ENCODE peak calls at places on chromosome 19, in eight cellular contexts. One of them, this sample, is unnamed.

GRCh38 chr19:5971714-5972354 is 6.1 kb downstream of the RANBP3 start:
- DNase-seq in IMR-90: no peak
- DNase-seq in GM12864: no peak
- DNase-seq in astrocyte: no peak
- DNase-seq in kidney: no peak
- DNase-seq in heart right ventricle: no peak
- DNase-seq in cardiac fibroblast: no peak
- DNase-seq in WTC11: no peak
- DNase-seq in this sample: no peak

GRCh38 chr19:56718231-56718630 is 46.7 kb upstream of the ZNF835 start:
- DNase-seq in IMR-90: no peak
- DNase-seq in GM12864: no peak
- DNase-seq in astrocyte: no peak
- DNase-seq in kidney: no peak
- DNase-seq in heart right ventricle: no peak
- DNase-seq in cardiac fibroblast: no peak
- DNase-seq in WTC11: no peak
- DNase-seq in this sample: no peak

GRCh38 chr19:39563408-39563807 is 23.4 kb upstream of the EID2 start:
- DNase-seq in IMR-90: peak; percentile 18
- DNase-seq in GM12864: no peak
- DNase-seq in astrocyte: peak; percentile 55
- DNase-seq in kidney: no peak
- DNase-seq in heart right ventricle: no peak
- DNase-seq in cardiac fibroblast: no peak
- DNase-seq in WTC11: no peak
- DNase-seq in this sample: no peak

GRCh38 chr19:4781851-4782250 is 9.7 kb upstream of the FEM1A start:
- DNase-seq in IMR-90: no peak
- DNase-seq in GM12864: no peak
- DNase-seq in astrocyte: no peak
- DNase-seq in kidney: no peak
- DNase-seq in heart right ventricle: no peak
- DNase-seq in cardiac fibroblast: no peak
- DNase-seq in WTC11: no peak
- DNase-seq in this sample: no peak

GRCh38 chr19:50626011-50626410 is 13.7 kb downstream of the SYT3 start:
- DNase-seq in IMR-90: no peak
- DNase-seq in GM12864: no peak
- DNase-seq in astrocyte: no peak
- DNase-seq in kidney: no peak
- DNase-seq in heart right ventricle: no peak
- DNase-seq in cardiac fibroblast: no peak
- DNase-seq in WTC11: no peak
- DNase-seq in this sample: no peak

GRCh38 chr19:48303866-48304265 is 21.5 kb upstream of the EMP3 start:
- DNase-seq in IMR-90: no peak
- DNase-seq in GM12864: no peak
- DNase-seq in astrocyte: no peak
- DNase-seq in kidney: no peak
- DNase-seq in heart right ventricle: no peak
- DNase-seq in cardiac fibroblast: no peak
- DNase-seq in WTC11: no peak
- DNase-seq in this sample: no peak

GRCh38 chr19:17244618-17245534 is 843 bp downstream of the NR2F6 start:
- DNase-seq in IMR-90: no peak
- DNase-seq in GM12864: no peak
- DNase-seq in astrocyte: no peak
- DNase-seq in kidney: no peak
- DNase-seq in heart right ventricle: peak; percentile 62
- DNase-seq in cardiac fibroblast: no peak
- DNase-seq in WTC11: no peak
- DNase-seq in this sample: no peak

GRCh38 chr19:8363803-8364771 is at the start of gene ANGPTL4:
- DNase-seq in IMR-90: peak; percentile 55
- DNase-seq in GM12864: no peak
- DNase-seq in astrocyte: peak; percentile 26
- DNase-seq in kidney: peak; percentile 83
- DNase-seq in heart right ventricle: peak; percentile 78
- DNase-seq in cardiac fibroblast: peak; percentile 92
- DNase-seq in WTC11: peak; percentile 68
- DNase-seq in this sample: peak; percentile 64

GRCh38 chr19:32828139-32828538 is 41.4 kb downstream of the SLC7A9 start:
- DNase-seq in IMR-90: no peak
- DNase-seq in GM12864: no peak
- DNase-seq in astrocyte: no peak
- DNase-seq in kidney: no peak
- DNase-seq in heart right ventricle: no peak
- DNase-seq in cardiac fibroblast: no peak
- DNase-seq in WTC11: peak; percentile 33
- DNase-seq in this sample: no peak

GRCh38 chr19:27776524-27776923 is 1436.4 kb downstream of the UQCRFS1 start:
- DNase-seq in IMR-90: no peak
- DNase-seq in GM12864: no peak
- DNase-seq in astrocyte: no peak
- DNase-seq in kidney: no peak
- DNase-seq in heart right ventricle: no peak
- DNase-seq in cardiac fibroblast: no peak
- DNase-seq in WTC11: no peak
- DNase-seq in this sample: no peak

GRCh38 chr19:46776927-46777911 is 11.2 kb downstream of the SLC1A5 start:
- DNase-seq in IMR-90: no peak
- DNase-seq in GM12864: no peak
- DNase-seq in astrocyte: no peak
- DNase-seq in kidney: no peak
- DNase-seq in heart right ventricle: no peak
- DNase-seq in cardiac fibroblast: no peak
- DNase-seq in WTC11: peak; percentile 91
- DNase-seq in this sample: no peak

GRCh38 chr19:5826531-5827341 is 12.8 kb downstream of the FUT6 start:
- DNase-seq in IMR-90: no peak
- DNase-seq in GM12864: no peak
- DNase-seq in astrocyte: no peak
- DNase-seq in kidney: peak; percentile 93
- DNase-seq in heart right ventricle: peak; percentile 71
- DNase-seq in cardiac fibroblast: peak; percentile 47
- DNase-seq in WTC11: peak; percentile 69
- DNase-seq in this sample: peak; percentile 73

GRCh38 chr19:41927810-41928192 is 448 bp downstream of the ERFL start:
- DNase-seq in IMR-90: no peak
- DNase-seq in GM12864: no peak
- DNase-seq in astrocyte: no peak
- DNase-seq in kidney: peak; percentile 64
- DNase-seq in heart right ventricle: no peak
- DNase-seq in cardiac fibroblast: no peak
- DNase-seq in WTC11: no peak
- DNase-seq in this sample: no peak

GRCh38 chr19:38155453-38155852 is 68.6 kb downstream of the DPF1 start:
- DNase-seq in IMR-90: peak; percentile 58
- DNase-seq in GM12864: no peak
- DNase-seq in astrocyte: no peak
- DNase-seq in kidney: no peak
- DNase-seq in heart right ventricle: no peak
- DNase-seq in cardiac fibroblast: peak; percentile 17
- DNase-seq in WTC11: no peak
- DNase-seq in this sample: no peak

GRCh38 chr19:48913114-48913513 is 13.0 kb downstream of the NUCB1 start:
- DNase-seq in IMR-90: no peak
- DNase-seq in GM12864: no peak
- DNase-seq in astrocyte: no peak
- DNase-seq in kidney: no peak
- DNase-seq in heart right ventricle: no peak
- DNase-seq in cardiac fibroblast: no peak
- DNase-seq in WTC11: no peak
- DNase-seq in this sample: no peak

GRCh38 chr19:46192990-46193650 is 36.4 kb upstream of the IGFL1 start:
- DNase-seq in IMR-90: peak; percentile 51
- DNase-seq in GM12864: no peak
- DNase-seq in astrocyte: peak; percentile 53
- DNase-seq in kidney: no peak
- DNase-seq in heart right ventricle: no peak
- DNase-seq in cardiac fibroblast: peak; percentile 48
- DNase-seq in WTC11: no peak
- DNase-seq in this sample: no peak

GRCh38 chr19:35619290-35619923 is 6.9 kb downstream of the HAUS5 start:
- DNase-seq in IMR-90: no peak
- DNase-seq in GM12864: no peak
- DNase-seq in astrocyte: no peak
- DNase-seq in kidney: no peak
- DNase-seq in heart right ventricle: no peak
- DNase-seq in cardiac fibroblast: no peak
- DNase-seq in WTC11: no peak
- DNase-seq in this sample: no peak

GRCh38 chr19:7004313-7004931 is 16.8 kb downstream of the MBD3L2B start:
- DNase-seq in IMR-90: peak; percentile 18
- DNase-seq in GM12864: no peak
- DNase-seq in astrocyte: no peak
- DNase-seq in kidney: no peak
- DNase-seq in heart right ventricle: no peak
- DNase-seq in cardiac fibroblast: no peak
- DNase-seq in WTC11: no peak
- DNase-seq in this sample: no peak
- TF ChIP-seq CTCF in IMR-90: peak; percentile 36
- TF ChIP-seq CTCF in GM12864: no peak
- TF ChIP-seq CTCF in astrocyte: no peak
- TF ChIP-seq CTCF in kidney: peak; percentile 63
- TF ChIP-seq CTCF in heart right ventricle: peak; percentile 56
- TF ChIP-seq CTCF in cardiac fibroblast: no peak
- TF ChIP-seq CTCF in WTC11: no peak
- TF ChIP-seq CTCF in this sample: peak; percentile 85

DNA sequence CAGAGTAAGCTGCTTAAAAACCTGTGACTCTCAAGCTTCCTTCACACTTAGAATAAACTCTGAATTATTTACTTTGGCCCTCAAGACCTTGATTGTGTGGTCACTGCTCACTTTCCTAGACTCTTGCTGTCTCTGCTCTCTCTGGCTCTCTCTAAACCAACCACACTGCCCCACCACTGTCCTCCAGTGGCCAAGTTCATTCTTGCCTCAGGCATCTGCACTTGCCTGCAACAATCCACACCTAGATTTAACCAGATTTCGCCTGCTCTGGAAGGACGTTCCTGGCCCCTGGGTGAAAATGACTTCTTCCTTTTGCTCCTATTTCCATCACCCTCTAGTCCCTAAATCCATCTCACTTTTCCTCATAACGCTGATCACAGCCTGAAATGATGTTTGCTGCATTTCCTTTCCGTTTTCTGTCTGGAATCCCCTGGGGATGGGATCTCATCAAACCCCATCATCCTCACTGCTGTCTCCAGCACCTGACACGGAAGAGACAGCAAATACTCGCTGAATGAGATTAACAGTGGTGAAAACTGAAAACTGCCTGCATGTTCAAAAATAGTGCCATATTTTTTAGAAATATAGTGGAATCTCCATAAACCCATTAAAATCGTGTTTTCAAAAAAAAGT is 232.6 kb downstream of the UQCRFS1 start:
- DNase-seq in IMR-90: peak; percentile 68
- DNase-seq in GM12864: no peak
- DNase-seq in astrocyte: no peak
- DNase-seq in kidney: no peak
- DNase-seq in heart right ventricle: no peak
- DNase-seq in cardiac fibroblast: peak; percentile 49
- DNase-seq in WTC11: peak; percentile 49
- DNase-seq in this sample: no peak
- TF ChIP-seq CTCF in IMR-90: peak; percentile 68
- TF ChIP-seq CTCF in GM12864: no peak
- TF ChIP-seq CTCF in astrocyte: no peak
- TF ChIP-seq CTCF in kidney: peak; percentile 48
- TF ChIP-seq CTCF in heart right ventricle: no peak
- TF ChIP-seq CTCF in cardiac fibroblast: peak; percentile 78
- TF ChIP-seq CTCF in WTC11: no peak
- TF ChIP-seq CTCF in this sample: no peak

GRCh38 chr19:10861118-10861651 is 10.2 kb upstream of the CARM1 start:
- DNase-seq in IMR-90: no peak
- DNase-seq in GM12864: no peak
- DNase-seq in astrocyte: no peak
- DNase-seq in kidney: no peak
- DNase-seq in heart right ventricle: no peak
- DNase-seq in cardiac fibroblast: peak; percentile 37
- DNase-seq in WTC11: peak; percentile 78
- DNase-seq in this sample: no peak
- TF ChIP-seq CTCF in IMR-90: peak; percentile 38
- TF ChIP-seq CTCF in GM12864: peak; percentile 80
- TF ChIP-seq CTCF in astrocyte: peak; percentile 31
- TF ChIP-seq CTCF in kidney: peak; percentile 36
- TF ChIP-seq CTCF in heart right ventricle: no peak
- TF ChIP-seq CTCF in cardiac fibroblast: peak; percentile 63
- TF ChIP-seq CTCF in WTC11: peak; percentile 29
- TF ChIP-seq CTCF in this sample: peak; percentile 56

GRCh38 chr19:13839193-13839937 is 37.6 kb upstream of the NANOS3 start:
- DNase-seq in IMR-90: peak; percentile 84
- DNase-seq in GM12864: peak; percentile 59
- DNase-seq in astrocyte: peak; percentile 78
- DNase-seq in kidney: peak; percentile 96
- DNase-seq in heart right ventricle: peak; percentile 90
- DNase-seq in cardiac fibroblast: peak; percentile 87
- DNase-seq in WTC11: peak; percentile 57
- DNase-seq in this sample: no peak
- TF ChIP-seq CTCF in IMR-90: peak; percentile 8
- TF ChIP-seq CTCF in GM12864: no peak
- TF ChIP-seq CTCF in astrocyte: no peak
- TF ChIP-seq CTCF in kidney: no peak
- TF ChIP-seq CTCF in heart right ventricle: no peak
- TF ChIP-seq CTCF in cardiac fibroblast: no peak
- TF ChIP-seq CTCF in WTC11: no peak
- TF ChIP-seq CTCF in this sample: no peak

DNA sequence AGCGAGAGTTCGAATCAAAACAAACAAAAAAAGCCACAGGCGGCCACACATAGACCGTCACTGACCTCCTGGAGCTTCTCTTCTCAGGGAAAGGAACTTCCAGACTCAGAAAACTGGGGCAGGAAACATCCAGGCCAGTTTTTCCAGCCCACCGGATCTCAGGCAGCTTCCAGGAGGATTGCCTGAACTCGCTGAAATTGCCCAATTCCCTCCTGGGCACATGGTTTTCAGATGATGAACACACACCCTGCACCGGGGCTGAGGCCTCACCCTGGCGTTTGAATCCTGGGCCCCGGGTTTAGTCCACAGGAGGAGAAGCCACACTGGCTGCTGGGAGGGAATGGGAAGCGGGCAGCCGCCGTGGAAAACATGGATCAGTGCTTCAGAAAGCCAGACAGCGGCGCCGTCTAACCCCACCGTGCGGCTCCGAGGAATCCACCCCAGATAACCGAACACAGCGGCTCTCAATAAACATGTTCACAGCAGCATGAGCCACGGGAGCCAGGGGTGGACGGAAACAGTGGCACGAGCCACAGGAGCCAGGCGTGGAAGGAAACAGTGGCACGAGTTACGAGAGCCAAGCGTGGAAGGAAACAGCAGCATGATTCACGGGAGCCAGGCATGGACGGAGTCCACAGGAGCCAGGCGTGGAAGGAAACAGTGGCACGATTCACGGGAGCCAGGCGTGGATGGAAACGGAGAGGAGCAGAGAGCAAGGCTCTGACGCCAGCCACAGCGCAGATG is 18.2 kb upstream of the PTBP1 start:
- DNase-seq in IMR-90: peak; percentile 94
- DNase-seq in GM12864: no peak
- DNase-seq in astrocyte: peak; percentile 85
- DNase-seq in kidney: peak; percentile 82
- DNase-seq in heart right ventricle: no peak
- DNase-seq in cardiac fibroblast: peak; percentile 97
- DNase-seq in WTC11: no peak
- DNase-seq in this sample: no peak
- TF ChIP-seq CTCF in IMR-90: no peak
- TF ChIP-seq CTCF in GM12864: no peak
- TF ChIP-seq CTCF in astrocyte: no peak
- TF ChIP-seq CTCF in kidney: no peak
- TF ChIP-seq CTCF in heart right ventricle: no peak
- TF ChIP-seq CTCF in cardiac fibroblast: no peak
- TF ChIP-seq CTCF in WTC11: no peak
- TF ChIP-seq CTCF in this sample: no peak

GRCh38 chr19:43316591-43317319 is 36.7 kb upstream of the CD177 start:
- DNase-seq in IMR-90: peak; percentile 45
- DNase-seq in GM12864: no peak
- DNase-seq in astrocyte: peak; percentile 10
- DNase-seq in kidney: no peak
- DNase-seq in heart right ventricle: no peak
- DNase-seq in cardiac fibroblast: no peak
- DNase-seq in WTC11: peak; percentile 81
- DNase-seq in this sample: no peak
- TF ChIP-seq CTCF in IMR-90: peak; percentile 55
- TF ChIP-seq CTCF in GM12864: no peak
- TF ChIP-seq CTCF in astrocyte: peak; percentile 16
- TF ChIP-seq CTCF in kidney: no peak
- TF ChIP-seq CTCF in heart right ventricle: no peak
- TF ChIP-seq CTCF in cardiac fibroblast: peak; percentile 55
- TF ChIP-seq CTCF in WTC11: peak; percentile 32
- TF ChIP-seq CTCF in this sample: no peak